ENCODE peak calls at places on chromosomes 1 and 21, in five cellular contexts. X, M, W, F and Z are unnamed samples.

GRCh38 chr1:22471078-22471477 is 19.4 kb downstream of the ZBTB40 start:
- DNase-seq in F (no peak), X (no peak), M (no peak), W (no peak), Z (no peak)

GRCh38 chr1:101566883-101567538 is 330.2 kb downstream of the S1PR1 start:
- DNase-seq in M (no peak), W (no peak), X (no peak), F (no peak), Z (no peak)

GRCh38 chr1:47434051-47434842 is 3.6 kb upstream of the FOXD2 start:
- DNase-seq in W (no peak), F (peak; percentile 79), M (no peak), X (no peak), Z (no peak)

GRCh38 chr21:41361786-41362604 is at the start of gene MX2:
- DNase-seq in X (peak; percentile 89), W (peak; percentile 65), M (peak; percentile 84), F (no peak), Z (no peak)

GRCh38 chr1:183632087-183632486 is 3.5 kb downstream of the ARPC5 start:
- DNase-seq in W (no peak), M (no peak), X (no peak), F (no peak), Z (no peak)

GRCh38 chr1:176159993-176160392 is 47.1 kb downstream of the COP1 start:
- DNase-seq in X (no peak), W (no peak), F (no peak), M (no peak), Z (no peak)

GRCh38 chr1:27300341-27301051 is 21.5 kb upstream of the TMEM222 start:
- DNase-seq in X (peak; percentile 84), M (peak; percentile 93), W (peak; percentile 77), F (peak; percentile 96), Z (peak; percentile 90)

GRCh38 chr1:21833392-21833976 is 21.4 kb downstream of the LDLRAD2 start:
- DNase-seq in M (no peak), W (no peak), X (no peak), F (no peak), Z (no peak)

GRCh38 chr1:234866007-234866866 is 256.3 kb upstream of the IRF2BP2 start:
- DNase-seq in F (no peak), X (no peak), M (no peak), W (no peak), Z (peak; percentile 28)